ENCODE peak calls at places on chromosomes 13 and 19, in five cellular contexts. One of them, this sample, is unnamed.

GRCh38 chr19:42423462-42424344 is 3.5 kb downstream of the LIPE start:
- DNase-seq in NB4: no peak
- DNase-seq in IMR-90: peak; percentile 90
- DNase-seq in body of pancreas: peak; percentile 84
- DNase-seq in stomach: peak; percentile 87
- DNase-seq in this sample: peak; percentile 97

GRCh38 chr13:23965346-23965745 is 68.0 kb upstream of the C1QTNF9B start:
- DNase-seq in IMR-90: no peak
- DNase-seq in stomach: no peak
- DNase-seq in body of pancreas: no peak
- DNase-seq in NB4: no peak
- DNase-seq in this sample: no peak

GRCh38 chr19:36009220-36009619 is 607 bp upstream of the SYNE4 start:
- DNase-seq in IMR-90: peak; percentile 48
- DNase-seq in stomach: peak; percentile 72
- DNase-seq in NB4: peak; percentile 62
- DNase-seq in body of pancreas: peak; percentile 74
- DNase-seq in this sample: peak; percentile 70

GRCh38 chr13:47661076-47661475 is 340.0 kb downstream of the SUCLA2 start:
- DNase-seq in IMR-90: peak; percentile 85
- DNase-seq in body of pancreas: no peak
- DNase-seq in stomach: no peak
- DNase-seq in NB4: peak; percentile 7
- DNase-seq in this sample: no peak

GRCh38 chr19:41707502-41707812 is 969 bp upstream of the CEACAM5 start:
- DNase-seq in IMR-90: no peak
- DNase-seq in body of pancreas: no peak
- DNase-seq in NB4: no peak
- DNase-seq in stomach: no peak
- DNase-seq in this sample: no peak

GRCh38 chr19:40317338-40317737 is 30.9 kb downstream of the C19orf47 start:
- DNase-seq in IMR-90: no peak
- DNase-seq in NB4: no peak
- DNase-seq in body of pancreas: no peak
- DNase-seq in stomach: no peak
- DNase-seq in this sample: no peak

GRCh38 chr13:114203536-114203935 is 24.5 kb downstream of the CFAP97D2 start:
- DNase-seq in NB4: no peak
- DNase-seq in body of pancreas: no peak
- DNase-seq in stomach: no peak
- DNase-seq in IMR-90: no peak
- DNase-seq in this sample: no peak

GRCh38 chr19:3270908-3271307 is 46.4 kb downstream of the CELF5 start:
- DNase-seq in IMR-90: peak; percentile 45
- DNase-seq in NB4: peak; percentile 54
- DNase-seq in body of pancreas: peak; percentile 39
- DNase-seq in stomach: no peak
- DNase-seq in this sample: no peak

GRCh38 chr19:9456018-9456689 is 20.8 kb upstream of the ZNF266 start:
- DNase-seq in NB4: no peak
- DNase-seq in stomach: no peak
- DNase-seq in IMR-90: no peak
- DNase-seq in body of pancreas: no peak
- DNase-seq in this sample: no peak

GRCh38 chr19:13825489-13826475 is 30.5 kb downstream of the ZSWIM4 start:
- DNase-seq in IMR-90: no peak
- DNase-seq in NB4: peak; percentile 45
- DNase-seq in stomach: no peak
- DNase-seq in body of pancreas: no peak
- DNase-seq in this sample: peak; percentile 52

GRCh38 chr19:15452111-15453047 is 2.6 kb upstream of the WIZ start:
- DNase-seq in NB4: peak; percentile 45
- DNase-seq in stomach: peak; percentile 91
- DNase-seq in body of pancreas: peak; percentile 92
- DNase-seq in IMR-90: peak; percentile 58
- DNase-seq in this sample: peak; percentile 86
- TF ChIP-seq POLR2A in NB4: no peak
- TF ChIP-seq POLR2A in stomach: no peak
- TF ChIP-seq POLR2A in body of pancreas: peak; percentile 58
- TF ChIP-seq POLR2A in IMR-90: no peak
- TF ChIP-seq POLR2A in this sample: no peak

GRCh38 chr13:43880930-43881329 is 1.2 kb downstream of the LACC1 start:
- DNase-seq in IMR-90: no peak
- DNase-seq in NB4: no peak
- DNase-seq in body of pancreas: no peak
- DNase-seq in stomach: no peak
- DNase-seq in this sample: no peak

GRCh38 chr13:43877788-43878187 is 1.8 kb downstream of the CCDC122 start:
- DNase-seq in NB4: peak; percentile 22
- DNase-seq in stomach: no peak
- DNase-seq in IMR-90: no peak
- DNase-seq in body of pancreas: no peak
- DNase-seq in this sample: no peak

GRCh38 chr13:43880451-43880850 is 747 bp downstream of the LACC1 start:
- DNase-seq in NB4: no peak
- DNase-seq in stomach: no peak
- DNase-seq in IMR-90: no peak
- DNase-seq in body of pancreas: no peak
- DNase-seq in this sample: no peak

GRCh38 chr13:43878897-43879322 is 630 bp downstream of the CCDC122 start:
- DNase-seq in stomach: peak; percentile 71
- DNase-seq in body of pancreas: peak; percentile 75
- DNase-seq in IMR-90: peak; percentile 81
- DNase-seq in NB4: peak; percentile 92
- DNase-seq in this sample: peak; percentile 51

GRCh38 chr13:43879323-43880181 is at the start of the genes CCDC122 and LACC1:
- DNase-seq in stomach: peak; percentile 87
- DNase-seq in body of pancreas: peak; percentile 89
- DNase-seq in IMR-90: peak; percentile 84
- DNase-seq in NB4: peak; percentile 87
- DNase-seq in this sample: peak; percentile 92
- TF ChIP-seq POLR2A in stomach: no peak
- TF ChIP-seq POLR2A in body of pancreas: peak; percentile 91
- TF ChIP-seq POLR2A in IMR-90: peak; percentile 90
- TF ChIP-seq POLR2A in NB4: peak; percentile 76
- TF ChIP-seq POLR2A in this sample: peak; percentile 80

GRCh38 chr19:45615795-45616708 is 14.0 kb upstream of the GPR4 start:
- DNase-seq in NB4: peak; percentile 78
- DNase-seq in stomach: peak; percentile 88
- DNase-seq in body of pancreas: peak; percentile 97
- DNase-seq in IMR-90: peak; percentile 80
- DNase-seq in this sample: peak; percentile 69
- TF ChIP-seq POLR2A in NB4: no peak
- TF ChIP-seq POLR2A in stomach: no peak
- TF ChIP-seq POLR2A in body of pancreas: peak; percentile 41
- TF ChIP-seq POLR2A in IMR-90: no peak
- TF ChIP-seq POLR2A in this sample: no peak

DNA sequence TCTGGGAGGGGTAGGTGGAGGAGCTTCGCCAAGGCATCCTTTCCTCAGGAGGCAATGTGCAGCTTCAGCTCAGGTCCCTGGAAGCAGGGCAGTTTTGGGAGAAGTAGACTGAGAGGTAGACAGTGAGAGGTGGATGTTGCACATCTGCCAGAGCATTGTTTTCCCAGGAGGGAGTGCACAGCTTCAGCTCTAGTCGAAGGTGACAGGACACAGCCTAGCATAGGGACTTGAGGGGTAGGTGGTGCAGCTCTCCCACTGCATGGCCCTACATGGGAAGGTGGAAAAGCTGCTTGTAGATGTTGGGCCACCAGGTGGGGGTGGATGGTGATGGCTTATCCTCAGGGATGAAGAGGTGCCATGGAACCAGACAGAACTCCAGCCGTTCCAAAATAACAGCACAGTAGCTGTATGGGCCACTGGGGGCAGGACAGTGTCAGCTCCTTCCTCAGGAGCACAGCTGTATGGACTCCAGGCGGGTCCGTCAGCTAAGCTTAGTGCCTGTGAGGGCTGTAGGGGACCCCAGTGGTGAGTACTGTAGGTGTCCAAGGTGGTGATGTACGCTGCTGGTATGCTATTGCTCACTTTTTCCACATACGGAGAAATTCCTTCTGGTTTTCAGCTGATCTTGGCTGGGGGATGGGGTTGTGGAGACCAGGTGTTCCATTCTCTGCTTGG is 17.4 kb upstream of the ZNF543 start:
- DNase-seq in stomach: no peak
- DNase-seq in NB4: no peak
- DNase-seq in IMR-90: no peak
- DNase-seq in body of pancreas: no peak
- DNase-seq in this sample: no peak
- TF ChIP-seq POLR2A in stomach: no peak
- TF ChIP-seq POLR2A in NB4: no peak
- TF ChIP-seq POLR2A in IMR-90: no peak
- TF ChIP-seq POLR2A in body of pancreas: no peak
- TF ChIP-seq POLR2A in this sample: no peak

DNA sequence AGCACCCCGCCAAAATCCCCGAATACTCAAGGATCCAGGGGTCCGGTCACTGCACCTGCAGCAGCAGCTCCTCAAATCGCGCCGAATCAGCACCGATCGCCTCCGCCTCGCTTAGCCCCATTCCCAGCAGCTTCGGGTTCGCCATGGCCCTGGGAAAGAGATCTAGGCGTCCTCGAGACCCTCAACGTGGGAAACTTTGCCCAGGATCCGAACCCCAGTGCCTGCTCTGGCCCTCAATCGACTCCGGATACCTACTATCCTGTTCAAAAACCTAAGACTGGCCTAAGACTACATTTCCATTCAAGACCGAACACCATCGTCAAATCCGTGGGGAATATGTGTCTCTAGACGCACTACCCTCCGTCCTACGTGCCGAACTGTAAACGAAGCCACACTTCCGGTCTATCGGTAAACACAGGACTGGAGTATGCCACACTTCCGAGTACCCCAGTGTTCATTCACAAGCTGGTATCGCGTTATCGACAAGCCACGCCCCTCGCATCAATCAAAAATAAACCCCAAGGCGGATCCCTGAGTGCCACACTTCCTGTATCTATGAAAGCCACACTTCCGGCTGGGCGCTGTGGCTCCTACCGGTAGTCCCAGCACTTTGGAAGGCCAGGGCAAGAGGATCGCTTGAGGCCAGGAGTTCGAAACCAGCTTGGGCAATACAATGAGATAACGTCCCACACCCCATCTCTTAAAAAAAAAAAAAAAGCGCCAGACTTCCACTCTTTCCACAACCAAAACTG is at the start of gene PIH1D1:
- DNase-seq in NB4: peak; percentile 99
- DNase-seq in stomach: peak; percentile 98
- DNase-seq in IMR-90: peak; percentile 99
- DNase-seq in body of pancreas: peak; percentile 99
- DNase-seq in this sample: peak; percentile 99
- TF ChIP-seq POLR2A in NB4: peak; percentile 88
- TF ChIP-seq POLR2A in stomach: no peak
- TF ChIP-seq POLR2A in IMR-90: peak; percentile 84
- TF ChIP-seq POLR2A in body of pancreas: no peak
- TF ChIP-seq POLR2A in this sample: peak; percentile 48

GRCh38 chr19:47058621-47059020 is 10.2 kb upstream of the TMEM160 start:
- DNase-seq in NB4: no peak
- DNase-seq in body of pancreas: no peak
- DNase-seq in IMR-90: no peak
- DNase-seq in stomach: no peak
- DNase-seq in this sample: peak; percentile 57
- TF ChIP-seq POLR2A in NB4: no peak
- TF ChIP-seq POLR2A in body of pancreas: no peak
- TF ChIP-seq POLR2A in IMR-90: no peak
- TF ChIP-seq POLR2A in stomach: no peak
- TF ChIP-seq POLR2A in this sample: no peak

DNA sequence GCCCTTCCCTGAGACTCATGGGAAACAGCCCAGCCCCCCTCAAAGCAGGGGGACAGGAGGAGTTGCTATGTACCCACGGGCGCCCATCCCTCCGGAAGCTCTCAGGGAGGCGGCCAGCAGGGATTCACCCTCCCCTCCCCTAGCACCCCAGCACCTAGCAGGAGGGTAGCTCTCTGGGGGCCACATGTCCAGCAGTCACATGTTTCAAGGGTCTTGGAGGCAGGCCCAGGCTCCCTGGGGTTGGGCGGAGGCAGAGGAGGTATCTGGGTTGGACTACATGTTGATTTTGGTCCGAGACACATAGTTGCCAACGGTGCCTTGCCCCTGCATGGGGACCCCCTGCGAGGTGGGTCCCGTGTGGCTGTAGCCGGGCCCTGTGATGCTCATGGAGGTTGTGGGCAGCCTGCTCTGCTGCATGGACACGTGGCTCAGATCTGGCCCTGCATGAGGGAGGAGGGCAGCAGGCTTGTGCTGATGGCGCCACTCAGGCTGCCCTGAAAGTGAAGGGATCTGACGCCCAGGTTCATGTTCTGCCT is 7.0 kb upstream of the RNF6 start:
- DNase-seq in stomach: no peak
- DNase-seq in body of pancreas: no peak
- DNase-seq in IMR-90: no peak
- DNase-seq in NB4: no peak
- DNase-seq in this sample: no peak
- TF ChIP-seq POLR2A in stomach: no peak
- TF ChIP-seq POLR2A in body of pancreas: no peak
- TF ChIP-seq POLR2A in IMR-90: no peak
- TF ChIP-seq POLR2A in NB4: no peak
- TF ChIP-seq POLR2A in this sample: no peak

This sample was measured in Peyer's patch.